ENCODE peak calls at places on chromosome 12, in eight cellular contexts. C, G, U, R, B, D, A and M are unnamed samples. For H4K20me1, the result is how much of the 10 kb centered on the place peaks cover.

GRCh38 chr12:63353559-63353958 is 202.6 kb upstream of the AVPR1A start:
- DNase-seq in R (no peak), B (no peak), U (peak), A (no peak), C (peak), G (no peak), D (peak), M (no peak)

GRCh38 chr12:114355389-114356088 is 50.4 kb downstream of the TBX5 start:
- DNase-seq in B (no peak), U (peak), R (peak), D (no peak), A (no peak), G (no peak), C (no peak), M (peak)

GRCh38 chr12:109758406-109759075 is 44.9 kb downstream of the FAM222A start:
- DNase-seq in G (no peak), U (no peak), A (no peak), D (no peak), C (no peak), B (no peak), R (no peak), M (no peak)

GRCh38 chr12:57237952-57238853 is 8.7 kb downstream of the SHMT2 start:
- DNase-seq in G (no peak), U (no peak), A (no peak), D (no peak), C (no peak), R (no peak), B (peak), M (peak)

GRCh38 chr12:109433618-109434017 is 43.5 kb downstream of the KCTD10 start:
- DNase-seq in G (no peak), A (no peak), C (no peak), U (no peak), B (no peak), D (no peak), R (no peak), M (peak)

GRCh38 chr12:112916270-112916669 is 9.5 kb downstream of the OAS1 start:
- DNase-seq in U (peak), R (no peak), D (no peak), G (no peak), A (peak), C (no peak), B (no peak), M (no peak)

GRCh38 chr12:58588771-58589170 is 331.5 kb downstream of the LRIG3 start:
- DNase-seq in U (peak), G (no peak), D (peak), A (no peak), B (no peak), C (peak), R (no peak), M (no peak)

GRCh38 chr12:109600481-109600880 is 26.9 kb downstream of the MVK start:
- DNase-seq in R (no peak), U (no peak), C (no peak), B (no peak), D (no peak), G (no peak), A (no peak), M (no peak)

GRCh38 chr12:47781479-47782371 is 8.7 kb downstream of the SLC48A1 start:
- DNase-seq in R (no peak), U (peak), A (peak), C (no peak), D (no peak), G (peak), B (no peak), M (no peak)

GRCh38 chr12:52086944-52087835 is 7.7 kb downstream of the SMIM41 start:
- DNase-seq in C (no peak), D (no peak), U (no peak), G (no peak), R (no peak), B (no peak), A (no peak), M (no peak)

GRCh38 chr12:67705394-67706370 is 57.1 kb downstream of the DYRK2 start:
- DNase-seq in B (no peak), U (peak), D (peak), R (no peak), G (no peak), C (peak), A (peak), M (no peak)

GRCh38 chr12:72017054-72017651 is 78.5 kb downstream of the TPH2 start:
- DNase-seq in G (no peak), A (peak), U (peak), C (peak), B (peak), D (peak), R (peak), M (peak)

GRCh38 chr12:124309231-124309630 is 14.3 kb downstream of the RFLNA start:
- DNase-seq in G (no peak), U (no peak), R (no peak), D (no peak), C (no peak), A (no peak), B (no peak), M (no peak)

GRCh38 chr12:124310178-124310577 is 15.3 kb downstream of the RFLNA start:
- DNase-seq in C (no peak), G (no peak), U (no peak), R (no peak), A (no peak), D (no peak), B (no peak), M (no peak)

GRCh38 chr12:124309744-124310143 is 14.9 kb downstream of the RFLNA start:
- DNase-seq in G (no peak), C (no peak), U (no peak), A (no peak), R (no peak), B (no peak), D (no peak), M (no peak)

GRCh38 chr12:124311292-124312109 is 16.6 kb downstream of the RFLNA start:
- DNase-seq in A (no peak), U (no peak), G (no peak), C (no peak), D (no peak), B (no peak), R (no peak), M (no peak)

DNA sequence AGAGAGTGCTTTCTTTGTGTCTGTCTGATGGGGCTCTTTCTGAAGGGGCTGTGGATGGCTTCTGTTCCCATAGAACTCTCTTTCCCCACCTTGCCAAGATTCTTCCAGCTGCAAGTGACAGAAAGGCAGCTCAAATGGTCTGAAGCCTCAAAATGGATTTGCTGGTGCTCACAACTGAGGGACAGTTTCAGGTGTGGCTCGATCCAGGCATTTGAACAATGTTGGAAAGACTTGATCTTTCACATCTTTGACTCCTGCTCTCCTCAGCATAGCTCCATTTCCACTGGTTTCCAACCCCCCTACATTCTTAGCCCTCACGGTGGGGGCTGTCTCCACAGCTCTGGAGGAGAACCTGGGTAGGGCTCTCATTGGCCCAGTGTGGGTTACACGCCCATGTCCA is 15.9 kb downstream of the RFLNA start:
- DNase-seq in G (no peak), B (no peak), A (no peak), R (no peak), U (no peak), C (no peak), D (no peak), M (no peak)
- TF ChIP-seq CTCF in G (no peak), B (no peak), A (no peak), R (no peak), U (no peak), C (no peak), D (no peak), M (no peak)

GRCh38 chr12:104733717-104734175 is 224.3 kb downstream of the SLC41A2 start:
- DNase-seq in D (no peak), U (peak), C (no peak), B (peak), A (no peak), R (peak), G (no peak), M (peak)
- H4K20me1 ChIP-seq in D (under half), U (under half), C (under half), B (under half), A (under half), R (under half), G (under half), M (under half)

DNA sequence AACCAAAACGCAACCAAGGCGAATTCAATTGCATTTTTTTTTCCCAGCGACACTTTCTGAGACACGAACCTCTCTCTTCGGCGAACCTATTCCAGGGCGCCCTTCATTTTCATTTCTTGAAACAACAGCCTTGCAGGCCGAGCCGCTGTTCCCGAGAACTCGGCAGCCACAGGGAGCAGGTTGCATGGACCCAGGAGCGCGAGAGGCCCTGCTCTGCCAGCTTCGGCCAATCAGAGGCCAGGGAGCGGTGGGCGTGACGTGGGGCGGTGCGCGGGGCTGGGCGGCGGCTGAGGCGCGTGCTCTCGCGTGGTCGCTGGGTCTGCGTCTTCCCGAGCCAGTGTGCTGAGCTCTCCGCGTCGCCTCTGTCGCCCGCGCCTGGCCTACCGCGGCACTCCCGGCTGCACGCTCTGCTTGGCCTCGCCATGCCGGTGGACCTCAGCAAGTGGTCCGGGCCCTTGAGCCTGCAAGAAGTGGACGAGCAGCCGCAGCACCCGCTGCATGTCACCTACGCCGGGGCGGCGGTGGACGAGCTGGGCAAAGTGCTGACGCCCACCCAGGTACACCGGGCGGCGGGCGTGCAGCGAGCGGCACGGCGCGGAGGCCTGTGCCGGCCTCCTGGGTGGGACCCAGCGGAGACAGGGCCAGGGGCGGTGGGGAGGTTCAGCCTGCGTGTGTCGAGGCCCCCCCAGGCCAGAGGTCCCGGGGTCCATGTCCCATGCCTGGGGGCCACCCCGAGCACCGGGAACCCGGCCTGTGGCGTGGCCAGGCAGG is at the start of gene PEBP1:
- DNase-seq in G (peak), U (peak), B (peak), D (peak), C (peak), R (peak), A (peak), M (peak)
- TF ChIP-seq CTCF in G (no peak), U (no peak), B (no peak), D (no peak), C (no peak), R (no peak), A (no peak), M (no peak)

GRCh38 chr12:76035045-76035444 is 3.5 kb upstream of the PHLDA1 start:
- DNase-seq in C (no peak), D (no peak), U (no peak), B (no peak), A (no peak), R (no peak), G (no peak), M (no peak)
- H4K20me1 ChIP-seq in C (under half), D (under half), U (under half), B (under half), A (under half), R (under half), G (under half), M (under half)

DNA sequence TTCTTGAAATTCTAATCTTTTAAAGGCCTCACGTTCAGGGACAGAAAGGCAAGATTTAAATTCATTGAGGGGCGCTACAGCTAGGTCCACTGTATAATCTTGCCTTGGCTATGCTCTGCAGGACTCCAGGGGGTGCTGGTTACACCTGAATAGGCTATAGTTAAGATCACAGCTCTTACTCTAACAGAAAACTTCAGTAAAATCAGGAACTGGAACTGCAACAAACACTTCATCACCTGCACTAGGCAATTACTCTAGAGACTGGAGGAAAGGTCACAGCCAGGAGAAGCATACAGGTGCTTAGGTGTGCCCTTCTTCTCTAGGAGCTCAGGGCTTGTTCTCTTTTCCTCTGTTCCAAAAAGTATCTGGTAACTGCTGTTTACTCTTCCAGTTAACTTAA is 20.9 kb downstream of the SLCO1C1 start:
- DNase-seq in R (peak), G (no peak), D (no peak), U (peak), B (peak), C (no peak), A (no peak), M (peak)
- TF ChIP-seq CTCF in R (peak), G (no peak), D (no peak), U (peak), B (peak), C (no peak), A (peak), M (peak)

DNA sequence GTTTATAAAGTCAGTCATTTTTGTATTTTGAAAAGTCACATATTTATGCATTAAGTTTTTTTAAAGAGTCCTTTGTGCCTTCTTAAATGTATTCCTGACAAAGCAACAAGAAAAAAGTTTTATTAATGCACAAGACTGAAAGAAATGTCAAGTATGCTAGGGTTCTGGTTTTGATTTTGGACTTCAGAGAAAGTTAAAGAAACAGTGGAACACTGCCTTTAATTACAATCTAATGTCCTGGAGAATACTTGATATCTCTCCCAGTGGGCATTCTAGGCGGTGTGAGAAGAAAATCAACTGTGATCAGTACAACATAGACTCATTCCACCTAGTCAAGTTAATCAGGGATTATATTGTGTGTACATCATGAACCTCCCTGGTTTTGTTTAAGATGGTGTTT is 49.9 kb downstream of the PRICKLE1 start:
- DNase-seq in U (no peak), A (no peak), D (no peak), R (no peak), G (no peak), C (no peak), B (no peak), M (no peak)
- H4K20me1 ChIP-seq in U (under half), A (under half), D (under half), R (under half), G (under half), C (under half), B (under half), M (under half)

GRCh38 chr12:2451497-2451896 is 343.3 kb upstream of the FKBP4 start:
- DNase-seq in U (no peak), B (no peak), R (no peak), D (no peak), G (no peak), C (no peak), A (no peak), M (no peak)
- TF ChIP-seq CTCF in U (no peak), B (no peak), R (no peak), D (no peak), G (no peak), C (no peak), A (no peak), M (no peak)

GRCh38 chr12:50589650-50590435 is 85.1 kb downstream of the DIP2B start:
- DNase-seq in R (no peak), U (peak), D (peak), A (no peak), C (peak), G (no peak), B (no peak), M (no peak)
- H4K20me1 ChIP-seq in R (under half), U (under half), D (under half), A (under half), C (under half), G (under half), B (under half), M (under half)